ENCODE peak calls at places on chromosomes 5 and 9, in four cellular contexts. X is K562, F is GM12878, M is HepG2. Q is an unnamed sample.

GRCh38 chr5:131252824-131253171 is 11.1 kb upstream of the CDC42SE2 start:
- DNase-seq in X (peak), F (peak), M (no peak), Q (no peak)

GRCh38 chr5:180282281-180282680 is 9.6 kb downstream of the MAPK9 start:
- DNase-seq in X (no peak), F (no peak), M (no peak), Q (no peak)

GRCh38 chr5:147216552-147217154 is 18.2 kb upstream of the STK32A start:
- DNase-seq in X (no peak), F (no peak), M (peak), Q (peak)

GRCh38 chr9:108673386-108673785 is 182.4 kb downstream of the ACTL7B start:
- DNase-seq in X (no peak), F (no peak), M (no peak), Q (no peak)

GRCh38 chr9:134189475-134190231 is 25.3 kb upstream of the RNU6ATAC start:
- DNase-seq in X (no peak), F (no peak), M (no peak), Q (peak)

GRCh38 chr5:160545832-160546231 is 124.2 kb downstream of the PTTG1 start:
- DNase-seq in X (no peak), F (no peak), M (no peak), Q (no peak)

GRCh38 chr5:173786296-173787187 is 101.6 kb upstream of the CPEB4 start:
- DNase-seq in X (peak), F (peak), M (no peak), Q (no peak)

GRCh38 chr9:71608825-71609452 is 159.4 kb downstream of the CEMIP2 start:
- DNase-seq in X (no peak), F (no peak), M (peak), Q (peak)

GRCh38 chr9:91907387-91908292 is 42.4 kb downstream of the ROR2 start:
- DNase-seq in X (peak), F (no peak), M (no peak), Q (no peak)

GRCh38 chr9:89781838-89782237 is 177.0 kb downstream of the GADD45G start:
- DNase-seq in X (no peak), F (peak), M (no peak), Q (no peak)

GRCh38 chr5:57412010-57412409 is 70.6 kb downstream of the ACTBL2 start:
- DNase-seq in X (no peak), F (no peak), M (no peak), Q (no peak)

DNA sequence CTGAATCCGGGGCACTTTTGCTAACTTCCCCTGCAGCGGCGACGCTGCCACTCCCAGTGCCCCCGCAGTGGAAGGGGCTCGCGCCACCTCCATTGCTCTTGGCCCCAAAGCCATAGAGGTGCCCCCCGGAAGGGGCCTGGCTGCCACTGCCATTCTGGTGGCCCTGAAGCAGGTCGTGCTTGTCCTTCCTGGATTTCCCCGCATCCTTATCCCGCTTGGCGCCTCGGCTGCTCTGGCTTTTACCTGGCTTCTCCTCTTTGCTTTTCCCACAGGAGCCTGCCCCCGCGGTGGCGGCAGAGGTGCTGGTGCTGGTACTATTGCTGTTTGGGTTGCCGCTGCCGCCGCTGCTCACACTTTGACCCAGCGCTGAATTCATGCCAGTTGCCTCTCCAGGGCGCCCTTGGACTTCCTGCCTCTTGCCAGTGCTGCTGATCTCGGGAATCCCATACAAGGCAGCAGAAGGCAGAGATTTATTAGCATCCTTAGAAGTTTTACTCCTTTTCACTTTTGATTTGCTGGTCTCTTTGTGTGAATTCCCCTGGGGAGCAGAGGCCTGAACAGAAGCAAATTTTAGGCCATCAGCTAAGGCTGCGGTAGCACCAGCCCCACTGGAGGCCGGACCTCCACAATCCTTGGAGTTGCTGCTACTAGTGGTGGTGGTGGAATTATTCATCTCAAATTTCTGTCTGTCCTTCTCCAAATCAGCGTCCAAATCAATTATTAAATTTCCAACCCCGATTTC is 2.1 kb downstream of the ZNF608 start:
- DNase-seq in X (no peak), F (no peak), M (no peak), Q (no peak)
- TF ChIP-seq CTCF in X (no peak), F (peak), M (no peak), Q (no peak)

GRCh38 chr9:27675354-27675753 is 102.1 kb upstream of the C9orf72 start:
- DNase-seq in X (no peak), F (no peak), M (no peak), Q (peak)

GRCh38 chr9:27676827-27677226 is 103.5 kb upstream of the C9orf72 start:
- DNase-seq in X (no peak), F (no peak), M (no peak), Q (no peak)

GRCh38 chr9:27672730-27673129 is 99.4 kb upstream of the C9orf72 start:
- DNase-seq in X (no peak), F (no peak), M (no peak), Q (no peak)

GRCh38 chr9:27671591-27671990 is 98.3 kb upstream of the C9orf72 start:
- DNase-seq in X (no peak), F (no peak), M (no peak), Q (no peak)

DNA sequence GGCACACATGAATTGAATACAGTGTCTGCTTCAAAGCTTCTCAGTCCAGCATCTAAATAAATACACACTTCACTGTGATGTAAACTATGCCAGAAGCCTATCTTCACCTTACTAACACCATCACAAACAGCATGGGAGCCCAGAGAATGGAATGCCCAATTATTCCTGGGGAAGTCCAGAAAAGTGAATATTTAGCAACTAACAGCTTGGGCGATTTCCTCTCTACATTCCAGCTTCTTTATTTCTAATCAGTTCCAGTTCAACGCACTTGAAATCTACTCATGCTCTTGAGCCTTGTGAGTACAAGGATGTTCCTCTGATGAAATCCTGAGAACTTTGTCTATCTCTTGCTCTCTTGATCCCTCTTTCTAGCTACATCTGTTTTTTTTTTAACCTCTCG is 100.3 kb upstream of the C9orf72 start:
- DNase-seq in X (no peak), F (no peak), M (no peak), Q (no peak)
- TF ChIP-seq ESRRA in X (no peak), F (no peak), M (no peak), Q (no peak)

GRCh38 chr5:63822633-63823032 is 139.6 kb downstream of the HTR1A start:
- DNase-seq in X (no peak), F (no peak), M (no peak), Q (no peak)
- TF ChIP-seq CBFB in X (no peak), F (no peak), M (no peak), Q (no peak)

GRCh38 chr5:110027527-110028322 is 338.0 kb downstream of the MAN2A1 start:
- DNase-seq in X (no peak), F (no peak), M (no peak), Q (no peak)

GRCh38 chr5:110021251-110021650 is 331.5 kb downstream of the MAN2A1 start:
- DNase-seq in X (no peak), F (no peak), M (no peak), Q (no peak)

GRCh38 chr5:110019780-110020179 is 330.1 kb downstream of the MAN2A1 start:
- DNase-seq in X (no peak), F (no peak), M (no peak), Q (no peak)

DNA sequence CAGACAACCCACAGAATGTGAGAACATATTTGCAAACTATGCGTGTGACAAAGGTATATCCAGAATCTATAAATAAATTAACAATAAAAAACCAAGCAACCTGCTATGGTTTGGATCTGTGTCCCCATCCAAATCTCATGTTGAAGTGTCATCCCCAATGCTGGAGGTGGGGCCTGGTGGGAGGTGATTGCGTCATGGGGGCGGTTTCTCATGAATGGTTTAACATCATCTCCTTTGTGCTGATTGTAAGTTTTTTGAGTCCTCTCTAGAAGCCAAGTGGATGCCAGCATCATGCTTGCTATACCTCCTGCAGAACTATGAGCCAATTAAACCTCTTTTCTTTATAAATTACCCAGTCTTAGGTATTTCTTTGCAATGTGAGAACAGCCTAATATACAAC is 335.4 kb downstream of the MAN2A1 start:
- DNase-seq in X (no peak), F (no peak), M (no peak), Q (no peak)
- TF ChIP-seq CTCF in X (no peak), F (no peak), M (no peak), Q (no peak)

GRCh38 chr5:168057905-168058304 is 233.5 kb upstream of the WWC1 start:
- DNase-seq in X (no peak), F (no peak), M (no peak), Q (no peak)
- TF ChIP-seq ESRRA in X (no peak), F (no peak), M (no peak), Q (no peak)

DNA sequence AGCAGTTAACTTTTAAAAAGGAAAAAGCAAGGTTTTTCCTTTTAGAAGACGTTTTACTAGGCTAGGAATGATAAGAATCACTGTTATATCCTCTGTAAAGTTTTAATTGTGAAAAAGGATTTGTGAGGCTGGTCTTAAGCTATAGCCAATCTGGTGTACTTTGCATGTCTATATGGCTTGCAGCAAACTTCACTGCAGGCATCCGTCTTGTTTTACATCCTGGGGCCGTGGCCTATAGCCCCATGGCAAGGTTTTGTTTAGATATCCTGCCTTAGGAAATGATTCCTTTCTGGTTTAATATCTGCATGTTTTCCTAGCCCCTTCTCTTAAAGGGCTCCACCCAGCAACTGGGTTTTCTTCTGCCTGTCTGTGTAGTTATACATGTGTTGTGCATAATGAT is 272.8 kb downstream of the ICE1 start:
- DNase-seq in X (no peak), F (no peak), M (no peak), Q (no peak)
- TF ChIP-seq CBFB in X (no peak), F (no peak), M (no peak), Q (no peak)

GRCh38 chr5:167412506-167412905 is 878.9 kb upstream of the WWC1 start:
- DNase-seq in X (no peak), F (no peak), M (no peak), Q (no peak)
- TF ChIP-seq CTCF in X (no peak), F (no peak), M (no peak), Q (no peak)